ENCODE peak calls at places on chromosomes 11 and 22, in five cellular contexts. P is CD4-positive, alpha-beta memory T cell; D is PC-9; H is IMR-90; Z is neural progenitor cell. J is an unnamed sample.

GRCh38 chr22:41557401-41558240 is 3.2 kb upstream of the CSDC2 start:
- DNase-seq in D (no peak), Z (no peak), H (peak; percentile 94), P (no peak), J (peak; percentile 97)

GRCh38 chr11:74678591-74679512 is 52.4 kb downstream of the CHRDL2 start:
- DNase-seq in Z (no peak), P (no peak), H (peak; percentile 44), D (no peak), J (peak; percentile 80)

GRCh38 chr11:70883973-70884688 is 368.2 kb downstream of the SHANK2 start:
- DNase-seq in Z (no peak), P (no peak), H (no peak), D (no peak), J (peak; percentile 73)

GRCh38 chr22:27105142-27106025 is 448.0 kb downstream of the MIAT start:
- DNase-seq in H (peak; percentile 86), Z (no peak), P (no peak), D (no peak), J (peak; percentile 92)

GRCh38 chr22:39240841-39241631 is 3.7 kb downstream of the PDGFB start:
- DNase-seq in H (no peak), P (peak; percentile 57), Z (peak; percentile 35), D (peak; percentile 99), J (no peak)

GRCh38 chr11:6927030-6927617 is 898 bp downstream of the ZNF215 start:
- DNase-seq in H (no peak), P (no peak), Z (no peak), D (no peak), J (peak; percentile 58)

GRCh38 chr22:45291931-45292290 is 7.2 kb downstream of the UPK3A start:
- DNase-seq in P (no peak), Z (no peak), H (no peak), D (no peak), J (no peak)

GRCh38 chr22:24995649-24996180 is 43.2 kb downstream of the KIAA1671 start:
- DNase-seq in P (no peak), Z (no peak), H (no peak), D (no peak), J (no peak)

GRCh38 chr22:19962909-19963806 is 21.5 kb upstream of the TXNRD2 start:
- DNase-seq in D (peak; percentile 88), H (peak; percentile 58), P (no peak), Z (no peak), J (peak; percentile 65)

GRCh38 chr11:86578727-86579405 is 93.5 kb downstream of the ME3 start:
- DNase-seq in Z (no peak), H (no peak), D (no peak), P (no peak), J (no peak)

GRCh38 chr11:10770626-10771254 is 19.7 kb downstream of the CTR9 start:
- DNase-seq in H (peak; percentile 55), D (no peak), P (no peak), Z (peak; percentile 64), J (no peak)

GRCh38 chr22:33242078-33242477 is 183.9 kb upstream of the SYN3 start:
- DNase-seq in P (no peak), Z (no peak), H (no peak), D (no peak), J (no peak)
- H3K4me1 ChIP-seq in P (no peaks in the 10 kb centered on the region), Z (no peaks in the 10 kb centered on the region), H (no peaks in the 10 kb centered on the region), D (no peaks in the 10 kb centered on the region), J (no peaks in the 10 kb centered on the region)

GRCh38 chr22:20983081-20983745 is 1.1 kb downstream of the LZTR1 start:
- DNase-seq in Z (no peak), H (peak; percentile 18), P (no peak), D (no peak), J (no peak)
- H3K4me1 ChIP-seq in Z (peaks cover 24% of the 10 kb centered on the region), H (peaks cover 11% of the 10 kb centered on the region), P (peaks cover 19% of the 10 kb centered on the region), D (peaks cover 8% of the 10 kb centered on the region), J (peaks cover 30% of the 10 kb centered on the region)

DNA sequence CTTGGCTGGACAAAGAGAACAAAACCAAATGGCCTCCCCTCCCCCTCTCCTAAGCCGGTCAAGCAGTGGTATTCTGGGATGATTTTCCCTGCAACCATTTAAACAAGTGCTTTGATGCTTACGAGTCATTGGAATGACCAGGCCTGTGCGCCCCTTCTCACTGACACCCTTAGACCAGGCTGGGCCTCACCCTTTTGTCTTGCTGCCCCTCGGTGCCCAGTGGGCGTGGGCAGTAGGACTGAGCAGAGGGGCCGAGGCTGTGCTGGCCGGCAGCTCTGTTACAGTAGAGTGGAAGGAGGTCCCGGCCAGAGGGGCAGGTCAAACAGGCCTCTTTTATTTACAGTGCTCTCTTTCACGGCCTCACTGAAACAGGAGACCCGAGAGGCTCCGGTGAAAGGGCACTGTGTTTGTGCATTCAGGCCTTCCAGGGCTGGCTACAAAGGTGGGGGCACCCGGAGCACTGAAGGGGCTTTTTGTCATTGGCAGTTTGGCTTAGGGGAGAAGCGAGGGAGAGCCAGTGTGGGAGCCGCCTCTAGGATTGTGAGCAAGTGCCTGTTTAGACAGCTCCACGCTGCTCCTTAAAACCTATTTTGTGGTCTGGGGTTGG is 32.4 kb downstream of the ZBTB16 start:
- DNase-seq in Z (peak; percentile 95), P (no peak), H (no peak), D (no peak), J (no peak)
- H3K4me1 ChIP-seq in Z (peaks cover 68% of the 10 kb centered on the region), P (peaks cover 8% of the 10 kb centered on the region), H (no peaks in the 10 kb centered on the region), D (no peaks in the 10 kb centered on the region), J (no peaks in the 10 kb centered on the region)

GRCh38 chr11:82996966-82997606 is 74.6 kb downstream of the RAB30 start:
- DNase-seq in P (no peak), D (no peak), Z (no peak), H (no peak), J (no peak)
- H3K4me1 ChIP-seq in P (peaks cover 13% of the 10 kb centered on the region), D (no peaks in the 10 kb centered on the region), Z (no peaks in the 10 kb centered on the region), H (peaks cover under 1% of the 10 kb centered on the region), J (peaks cover 25% of the 10 kb centered on the region)